ENCODE peak calls at places on chromosomes 13 and 19, in six cellular contexts. One of them, this sample, is unnamed.

GRCh38 chr13:50678464-50679162 is 164.9 kb downstream of the DLEU7 start:
- DNase-seq in ovary: no peak
- DNase-seq in neuronal stem cell: no peak
- DNase-seq in cardiac muscle cell: no peak
- DNase-seq in spleen: no peak
- DNase-seq in astrocyte of the spinal cord: peak
- DNase-seq in this sample: no peak

GRCh38 chr13:109779074-109779473 is 7.3 kb downstream of the IRS2 start:
- DNase-seq in ovary: no peak
- DNase-seq in neuronal stem cell: no peak
- DNase-seq in cardiac muscle cell: no peak
- DNase-seq in spleen: no peak
- DNase-seq in astrocyte of the spinal cord: peak
- DNase-seq in this sample: peak

GRCh38 chr19:35462476-35462953 is 14.5 kb downstream of the FFAR2 start:
- DNase-seq in ovary: no peak
- DNase-seq in neuronal stem cell: no peak
- DNase-seq in cardiac muscle cell: no peak
- DNase-seq in spleen: no peak
- DNase-seq in astrocyte of the spinal cord: no peak
- DNase-seq in this sample: no peak

GRCh38 chr13:75299913-75300862 is 181.8 kb downstream of the TBC1D4 start:
- DNase-seq in ovary: no peak
- DNase-seq in neuronal stem cell: no peak
- DNase-seq in cardiac muscle cell: no peak
- DNase-seq in spleen: no peak
- DNase-seq in astrocyte of the spinal cord: peak
- DNase-seq in this sample: no peak

GRCh38 chr13:49690133-49690989 is 925 bp downstream of the EBPL start:
- DNase-seq in ovary: no peak
- DNase-seq in neuronal stem cell: no peak
- DNase-seq in cardiac muscle cell: no peak
- DNase-seq in spleen: no peak
- DNase-seq in astrocyte of the spinal cord: peak
- DNase-seq in this sample: peak

GRCh38 chr13:66965146-66965545 is 265.0 kb downstream of the PCDH9 start:
- DNase-seq in ovary: no peak
- DNase-seq in neuronal stem cell: no peak
- DNase-seq in cardiac muscle cell: no peak
- DNase-seq in spleen: no peak
- DNase-seq in astrocyte of the spinal cord: no peak
- DNase-seq in this sample: no peak

GRCh38 chr19:33621811-33622504 is at the start of gene CHST8:
- DNase-seq in ovary: peak
- DNase-seq in neuronal stem cell: peak
- DNase-seq in cardiac muscle cell: peak
- DNase-seq in spleen: no peak
- DNase-seq in astrocyte of the spinal cord: no peak
- DNase-seq in this sample: peak

GRCh38 chr13:41294914-41295313 is 16.2 kb upstream of the NAA16 start:
- DNase-seq in ovary: no peak
- DNase-seq in neuronal stem cell: no peak
- DNase-seq in cardiac muscle cell: no peak
- DNase-seq in spleen: no peak
- DNase-seq in astrocyte of the spinal cord: no peak
- DNase-seq in this sample: no peak

GRCh38 chr13:27569405-27569804 is 50.9 kb downstream of the LNX2 start:
- DNase-seq in ovary: no peak
- DNase-seq in neuronal stem cell: no peak
- DNase-seq in cardiac muscle cell: no peak
- DNase-seq in spleen: no peak
- DNase-seq in astrocyte of the spinal cord: no peak
- DNase-seq in this sample: no peak

GRCh38 chr19:51783373-51783772 is 11.6 kb upstream of the FPR3 start:
- DNase-seq in ovary: no peak
- DNase-seq in neuronal stem cell: no peak
- DNase-seq in cardiac muscle cell: no peak
- DNase-seq in spleen: no peak
- DNase-seq in astrocyte of the spinal cord: no peak
- DNase-seq in this sample: peak

GRCh38 chr13:38008636-38009035 is 139.1 kb upstream of the TRPC4 start:
- DNase-seq in ovary: no peak
- DNase-seq in neuronal stem cell: no peak
- DNase-seq in cardiac muscle cell: peak
- DNase-seq in spleen: no peak
- DNase-seq in astrocyte of the spinal cord: no peak
- DNase-seq in this sample: peak

GRCh38 chr13:51202477-51203046 is 19.6 kb upstream of the FAM124A start:
- DNase-seq in ovary: no peak
- DNase-seq in neuronal stem cell: no peak
- DNase-seq in cardiac muscle cell: no peak
- DNase-seq in spleen: no peak
- DNase-seq in astrocyte of the spinal cord: no peak
- DNase-seq in this sample: no peak

GRCh38 chr19:28727133-28727834 is 485.7 kb downstream of the UQCRFS1 start:
- DNase-seq in ovary: no peak
- DNase-seq in neuronal stem cell: peak
- DNase-seq in cardiac muscle cell: peak
- DNase-seq in spleen: peak
- DNase-seq in astrocyte of the spinal cord: no peak
- DNase-seq in this sample: no peak

GRCh38 chr19:28176193-28176592 is 1036.8 kb downstream of the UQCRFS1 start:
- DNase-seq in ovary: no peak
- DNase-seq in neuronal stem cell: no peak
- DNase-seq in cardiac muscle cell: no peak
- DNase-seq in spleen: no peak
- DNase-seq in astrocyte of the spinal cord: no peak
- DNase-seq in this sample: no peak

GRCh38 chr13:44904982-44905381 is 84.3 kb downstream of the NUFIP1 start:
- DNase-seq in ovary: peak
- DNase-seq in neuronal stem cell: no peak
- DNase-seq in cardiac muscle cell: no peak
- DNase-seq in spleen: no peak
- DNase-seq in astrocyte of the spinal cord: peak
- DNase-seq in this sample: no peak

GRCh38 chr13:59452189-59452588 is 711.5 kb downstream of the DIAPH3 start:
- DNase-seq in ovary: no peak
- DNase-seq in neuronal stem cell: no peak
- DNase-seq in cardiac muscle cell: no peak
- DNase-seq in spleen: no peak
- DNase-seq in astrocyte of the spinal cord: no peak
- DNase-seq in this sample: peak

GRCh38 chr19:10802479-10802878 is 33.5 kb downstream of the TMED1 start:
- DNase-seq in ovary: no peak
- DNase-seq in neuronal stem cell: no peak
- DNase-seq in cardiac muscle cell: no peak
- DNase-seq in spleen: no peak
- DNase-seq in astrocyte of the spinal cord: no peak
- DNase-seq in this sample: no peak

GRCh38 chr13:51728972-51729371 is 75.0 kb downstream of the DHRS12 start:
- DNase-seq in ovary: no peak
- DNase-seq in neuronal stem cell: no peak
- DNase-seq in cardiac muscle cell: no peak
- DNase-seq in spleen: no peak
- DNase-seq in astrocyte of the spinal cord: peak
- DNase-seq in this sample: peak

GRCh38 chr19:41194157-41194552 is 1.1 kb downstream of the CYP2S1 start:
- DNase-seq in ovary: no peak
- DNase-seq in neuronal stem cell: no peak
- DNase-seq in cardiac muscle cell: no peak
- DNase-seq in spleen: no peak
- DNase-seq in astrocyte of the spinal cord: no peak
- DNase-seq in this sample: no peak
- H3K4me3 ChIP-seq in ovary: no peak
- H3K4me3 ChIP-seq in neuronal stem cell: no peak
- H3K4me3 ChIP-seq in cardiac muscle cell: no peak
- H3K4me3 ChIP-seq in spleen: no peak
- H3K4me3 ChIP-seq in astrocyte of the spinal cord: no peak
- H3K4me3 ChIP-seq in this sample: no peak

GRCh38 chr19:38736413-38737280 is 7.6 kb downstream of the CAPN12 start:
- DNase-seq in ovary: peak
- DNase-seq in neuronal stem cell: no peak
- DNase-seq in cardiac muscle cell: peak
- DNase-seq in spleen: peak
- DNase-seq in astrocyte of the spinal cord: peak
- DNase-seq in this sample: peak
- H3K4me3 ChIP-seq in ovary: peak
- H3K4me3 ChIP-seq in neuronal stem cell: peak
- H3K4me3 ChIP-seq in cardiac muscle cell: peak
- H3K4me3 ChIP-seq in spleen: peak
- H3K4me3 ChIP-seq in astrocyte of the spinal cord: peak
- H3K4me3 ChIP-seq in this sample: peak

DNA sequence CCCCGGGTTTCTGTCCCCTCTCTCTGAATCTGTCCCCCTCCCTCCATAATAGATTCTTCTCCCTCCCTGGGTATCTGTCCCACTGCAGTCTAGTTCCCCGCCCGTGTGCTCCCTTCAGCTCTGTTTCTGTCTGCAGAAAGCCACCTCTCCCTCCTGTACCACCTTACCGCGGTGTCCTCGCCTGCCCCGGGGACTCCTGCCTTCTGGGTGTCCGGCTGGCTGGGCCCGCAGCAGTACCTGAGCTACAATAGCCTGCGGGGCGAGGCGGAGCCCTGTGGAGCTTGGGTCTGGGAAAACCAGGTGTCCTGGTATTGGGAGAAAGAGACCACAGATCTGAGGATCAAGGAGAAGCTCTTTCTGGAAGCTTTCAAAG is 1.3 kb downstream of the FCGRT start:
- DNase-seq in ovary: no peak
- DNase-seq in neuronal stem cell: no peak
- DNase-seq in cardiac muscle cell: no peak
- DNase-seq in spleen: no peak
- DNase-seq in astrocyte of the spinal cord: no peak
- DNase-seq in this sample: no peak
- H3K4me3 ChIP-seq in ovary: peak
- H3K4me3 ChIP-seq in neuronal stem cell: peak
- H3K4me3 ChIP-seq in cardiac muscle cell: peak
- H3K4me3 ChIP-seq in spleen: peak
- H3K4me3 ChIP-seq in astrocyte of the spinal cord: peak
- H3K4me3 ChIP-seq in this sample: peak

GRCh38 chr13:63636231-63636993 is 2220.8 kb upstream of the PCDH20 start:
- DNase-seq in ovary: no peak
- DNase-seq in neuronal stem cell: no peak
- DNase-seq in cardiac muscle cell: no peak
- DNase-seq in spleen: no peak
- DNase-seq in astrocyte of the spinal cord: peak
- DNase-seq in this sample: peak
- H3K4me3 ChIP-seq in ovary: no peak
- H3K4me3 ChIP-seq in neuronal stem cell: no peak
- H3K4me3 ChIP-seq in cardiac muscle cell: no peak
- H3K4me3 ChIP-seq in spleen: peak
- H3K4me3 ChIP-seq in astrocyte of the spinal cord: peak
- H3K4me3 ChIP-seq in this sample: no peak

GRCh38 chr19:41551212-41551610 is 24.8 kb upstream of the CEACAM21 start:
- DNase-seq in ovary: no peak
- DNase-seq in neuronal stem cell: no peak
- DNase-seq in cardiac muscle cell: no peak
- DNase-seq in spleen: no peak
- DNase-seq in astrocyte of the spinal cord: no peak
- DNase-seq in this sample: no peak

GRCh38 chr19:41551711-41552110 is 24.3 kb upstream of the CEACAM21 start:
- DNase-seq in ovary: no peak
- DNase-seq in neuronal stem cell: no peak
- DNase-seq in cardiac muscle cell: no peak
- DNase-seq in spleen: no peak
- DNase-seq in astrocyte of the spinal cord: no peak
- DNase-seq in this sample: no peak

GRCh38 chr19:41548047-41548446 is 27.9 kb upstream of the CEACAM21 start:
- DNase-seq in ovary: no peak
- DNase-seq in neuronal stem cell: no peak
- DNase-seq in cardiac muscle cell: no peak
- DNase-seq in spleen: no peak
- DNase-seq in astrocyte of the spinal cord: no peak
- DNase-seq in this sample: no peak

GRCh38 chr19:41547569-41547968 is 28.4 kb upstream of the CEACAM21 start:
- DNase-seq in ovary: no peak
- DNase-seq in neuronal stem cell: no peak
- DNase-seq in cardiac muscle cell: no peak
- DNase-seq in spleen: no peak
- DNase-seq in astrocyte of the spinal cord: no peak
- DNase-seq in this sample: no peak

DNA sequence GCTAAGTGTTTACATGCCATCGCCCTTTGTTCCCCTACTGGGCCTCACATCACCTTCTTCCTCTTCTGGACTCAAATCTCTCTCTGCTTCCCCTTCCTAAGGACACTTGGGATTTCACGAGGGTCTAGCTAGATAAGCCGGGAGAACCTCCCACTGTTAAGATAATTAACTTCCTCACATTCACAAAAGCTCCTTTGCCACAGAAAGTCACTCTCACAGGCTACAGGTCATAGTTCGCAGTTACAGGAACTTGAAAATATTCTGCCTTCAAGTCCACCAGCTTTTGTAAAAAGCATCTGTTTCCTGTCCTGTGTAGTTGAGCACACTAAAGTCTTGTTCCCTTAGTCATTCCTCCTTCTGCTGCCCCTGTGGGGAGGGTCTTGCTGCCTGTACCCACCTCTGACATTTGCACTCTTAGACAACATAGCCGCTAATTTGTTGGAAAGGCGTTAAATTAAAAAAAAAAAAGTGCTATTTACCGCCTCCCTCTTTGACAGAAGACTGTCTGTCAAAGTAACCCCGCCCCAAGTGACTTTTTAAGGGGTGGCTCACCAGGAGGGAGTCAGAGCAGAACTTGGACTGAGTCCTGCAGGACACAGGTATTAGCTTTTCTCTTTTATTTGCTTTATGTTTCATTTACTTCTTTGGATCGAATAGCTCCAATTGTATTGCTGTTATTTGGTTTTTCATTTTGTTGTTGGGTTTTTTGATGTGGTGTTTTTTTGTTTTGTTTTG is 26.8 kb upstream of the CEACAM21 start:
- DNase-seq in ovary: no peak
- DNase-seq in neuronal stem cell: peak
- DNase-seq in cardiac muscle cell: no peak
- DNase-seq in spleen: no peak
- DNase-seq in astrocyte of the spinal cord: no peak
- DNase-seq in this sample: peak
- H3K4me3 ChIP-seq in ovary: no peak
- H3K4me3 ChIP-seq in neuronal stem cell: no peak
- H3K4me3 ChIP-seq in cardiac muscle cell: no peak
- H3K4me3 ChIP-seq in spleen: peak
- H3K4me3 ChIP-seq in astrocyte of the spinal cord: no peak
- H3K4me3 ChIP-seq in this sample: peak

DNA sequence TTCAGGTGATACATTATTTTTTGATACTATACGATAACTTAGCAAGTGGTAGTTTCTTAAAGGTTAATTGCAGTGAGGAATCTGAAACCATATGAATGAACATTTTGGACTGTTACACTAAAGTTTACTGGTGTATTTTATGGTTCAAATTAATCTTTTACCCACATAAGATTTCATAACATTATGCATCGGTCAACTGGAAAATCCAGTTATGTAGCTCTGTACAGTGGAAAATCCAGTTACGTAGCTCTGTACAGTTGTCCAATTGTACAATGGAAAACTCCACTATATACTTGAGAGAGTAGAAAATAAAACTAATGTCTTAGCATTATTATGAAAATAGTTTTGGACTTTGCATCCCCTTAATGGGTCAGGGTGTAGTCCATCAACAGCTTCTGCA is 2.0 kb upstream of the UBAC2 start:
- DNase-seq in ovary: no peak
- DNase-seq in neuronal stem cell: no peak
- DNase-seq in cardiac muscle cell: no peak
- DNase-seq in spleen: no peak
- DNase-seq in astrocyte of the spinal cord: no peak
- DNase-seq in this sample: no peak
- H3K4me3 ChIP-seq in ovary: no peak
- H3K4me3 ChIP-seq in neuronal stem cell: no peak
- H3K4me3 ChIP-seq in cardiac muscle cell: no peak
- H3K4me3 ChIP-seq in spleen: no peak
- H3K4me3 ChIP-seq in astrocyte of the spinal cord: no peak
- H3K4me3 ChIP-seq in this sample: no peak

GRCh38 chr13:73998631-73999030 is 135.6 kb downstream of the KLF12 start:
- DNase-seq in ovary: no peak
- DNase-seq in neuronal stem cell: no peak
- DNase-seq in cardiac muscle cell: no peak
- DNase-seq in spleen: no peak
- DNase-seq in astrocyte of the spinal cord: no peak
- DNase-seq in this sample: no peak
- H3K4me3 ChIP-seq in ovary: no peak
- H3K4me3 ChIP-seq in neuronal stem cell: no peak
- H3K4me3 ChIP-seq in cardiac muscle cell: no peak
- H3K4me3 ChIP-seq in spleen: no peak
- H3K4me3 ChIP-seq in astrocyte of the spinal cord: no peak
- H3K4me3 ChIP-seq in this sample: no peak

This sample was measured in A673.